ENCODE peak calls at places on chromosomes 4 and X, in nine cellular contexts. One of them, this sample, is unnamed.

GRCh38 chr4:138875886-138876608 is 139.5 kb upstream of the NOCT start:
- DNase-seq in epithelial cell of proximal tubule: peak
- DNase-seq in GM12878: no peak
- DNase-seq in psoas muscle: no peak
- DNase-seq in choroid plexus epithelial cell: peak
- DNase-seq in BJ: peak
- DNase-seq in fibroblast of lung: peak
- DNase-seq in lower leg skin: no peak
- DNase-seq in activated CD8-positive, alpha-beta T cell treated with anti-CD3 and anti-CD28 coated beads for 36 hours: no peak
- DNase-seq in this sample: no peak

GRCh38 chr4:119025440-119025839 is 110.2 kb upstream of the MYOZ2 start:
- DNase-seq in psoas muscle: no peak
- DNase-seq in BJ: no peak
- DNase-seq in GM12878: no peak
- DNase-seq in lower leg skin: peak
- DNase-seq in choroid plexus epithelial cell: peak
- DNase-seq in epithelial cell of proximal tubule: peak
- DNase-seq in activated CD8-positive, alpha-beta T cell treated with anti-CD3 and anti-CD28 coated beads for 36 hours: no peak
- DNase-seq in fibroblast of lung: peak
- DNase-seq in this sample: no peak

GRCh38 chr4:56613101-56613862 is 67.8 kb downstream of the HOPX start:
- DNase-seq in lower leg skin: peak
- DNase-seq in choroid plexus epithelial cell: peak
- DNase-seq in activated CD8-positive, alpha-beta T cell treated with anti-CD3 and anti-CD28 coated beads for 36 hours: no peak
- DNase-seq in psoas muscle: no peak
- DNase-seq in epithelial cell of proximal tubule: peak
- DNase-seq in fibroblast of lung: peak
- DNase-seq in GM12878: no peak
- DNase-seq in BJ: no peak
- DNase-seq in this sample: no peak

GRCh38 chrX:123905334-123905733 is 45.5 kb downstream of the XIAP start:
- DNase-seq in epithelial cell of proximal tubule: no peak
- DNase-seq in psoas muscle: no peak
- DNase-seq in fibroblast of lung: no peak
- DNase-seq in BJ: no peak
- DNase-seq in GM12878: no peak
- DNase-seq in lower leg skin: no peak
- DNase-seq in choroid plexus epithelial cell: no peak
- DNase-seq in activated CD8-positive, alpha-beta T cell treated with anti-CD3 and anti-CD28 coated beads for 36 hours: no peak
- DNase-seq in this sample: no peak

GRCh38 chrX:16469870-16470269 is 180.1 kb upstream of the S100G start:
- DNase-seq in choroid plexus epithelial cell: no peak
- DNase-seq in GM12878: no peak
- DNase-seq in lower leg skin: no peak
- DNase-seq in BJ: no peak
- DNase-seq in activated CD8-positive, alpha-beta T cell treated with anti-CD3 and anti-CD28 coated beads for 36 hours: no peak
- DNase-seq in fibroblast of lung: no peak
- DNase-seq in psoas muscle: no peak
- DNase-seq in epithelial cell of proximal tubule: no peak
- DNase-seq in this sample: no peak

GRCh38 chr4:114365591-114365990 is 233.0 kb upstream of the UGT8 start:
- DNase-seq in epithelial cell of proximal tubule: no peak
- DNase-seq in psoas muscle: no peak
- DNase-seq in activated CD8-positive, alpha-beta T cell treated with anti-CD3 and anti-CD28 coated beads for 36 hours: no peak
- DNase-seq in choroid plexus epithelial cell: no peak
- DNase-seq in fibroblast of lung: no peak
- DNase-seq in lower leg skin: no peak
- DNase-seq in GM12878: no peak
- DNase-seq in BJ: no peak
- DNase-seq in this sample: no peak

GRCh38 chr4:174494146-174494545 is 28.1 kb downstream of the HPGD start:
- DNase-seq in epithelial cell of proximal tubule: no peak
- DNase-seq in fibroblast of lung: no peak
- DNase-seq in lower leg skin: no peak
- DNase-seq in GM12878: no peak
- DNase-seq in activated CD8-positive, alpha-beta T cell treated with anti-CD3 and anti-CD28 coated beads for 36 hours: no peak
- DNase-seq in BJ: no peak
- DNase-seq in psoas muscle: no peak
- DNase-seq in choroid plexus epithelial cell: no peak
- DNase-seq in this sample: no peak

GRCh38 chr4:159366966-159367365 is 264.1 kb downstream of the RAPGEF2 start:
- DNase-seq in fibroblast of lung: no peak
- DNase-seq in psoas muscle: no peak
- DNase-seq in GM12878: no peak
- DNase-seq in BJ: no peak
- DNase-seq in choroid plexus epithelial cell: no peak
- DNase-seq in lower leg skin: no peak
- DNase-seq in activated CD8-positive, alpha-beta T cell treated with anti-CD3 and anti-CD28 coated beads for 36 hours: no peak
- DNase-seq in epithelial cell of proximal tubule: no peak
- DNase-seq in this sample: no peak

GRCh38 chr4:25320374-25321172 is 8.0 kb downstream of the ZCCHC4 start:
- DNase-seq in lower leg skin: no peak
- DNase-seq in GM12878: no peak
- DNase-seq in BJ: peak
- DNase-seq in fibroblast of lung: peak
- DNase-seq in psoas muscle: no peak
- DNase-seq in activated CD8-positive, alpha-beta T cell treated with anti-CD3 and anti-CD28 coated beads for 36 hours: peak
- DNase-seq in choroid plexus epithelial cell: peak
- DNase-seq in epithelial cell of proximal tubule: peak
- DNase-seq in this sample: no peak

GRCh38 chr4:127586922-127587571 is 45.7 kb upstream of the INTU start:
- DNase-seq in BJ: no peak
- DNase-seq in choroid plexus epithelial cell: peak
- DNase-seq in fibroblast of lung: peak
- DNase-seq in lower leg skin: no peak
- DNase-seq in psoas muscle: no peak
- DNase-seq in epithelial cell of proximal tubule: peak
- DNase-seq in activated CD8-positive, alpha-beta T cell treated with anti-CD3 and anti-CD28 coated beads for 36 hours: peak
- DNase-seq in GM12878: no peak
- DNase-seq in this sample: no peak

GRCh38 chr4:5051210-5051691 is at the start of gene STK32B:
- DNase-seq in lower leg skin: peak
- DNase-seq in psoas muscle: peak
- DNase-seq in BJ: no peak
- DNase-seq in GM12878: no peak
- DNase-seq in epithelial cell of proximal tubule: no peak
- DNase-seq in fibroblast of lung: peak
- DNase-seq in choroid plexus epithelial cell: peak
- DNase-seq in activated CD8-positive, alpha-beta T cell treated with anti-CD3 and anti-CD28 coated beads for 36 hours: peak
- DNase-seq in this sample: peak

GRCh38 chr4:25856756-25857155 is 6.0 kb downstream of the SEL1L3 start:
- DNase-seq in lower leg skin: no peak
- DNase-seq in GM12878: no peak
- DNase-seq in psoas muscle: no peak
- DNase-seq in BJ: no peak
- DNase-seq in choroid plexus epithelial cell: peak
- DNase-seq in fibroblast of lung: peak
- DNase-seq in epithelial cell of proximal tubule: no peak
- DNase-seq in activated CD8-positive, alpha-beta T cell treated with anti-CD3 and anti-CD28 coated beads for 36 hours: no peak
- DNase-seq in this sample: no peak

GRCh38 chr4:139214039-139214534 is 37.1 kb upstream of the ELF2 start:
- DNase-seq in BJ: no peak
- DNase-seq in activated CD8-positive, alpha-beta T cell treated with anti-CD3 and anti-CD28 coated beads for 36 hours: no peak
- DNase-seq in GM12878: peak
- DNase-seq in psoas muscle: peak
- DNase-seq in fibroblast of lung: peak
- DNase-seq in epithelial cell of proximal tubule: no peak
- DNase-seq in lower leg skin: peak
- DNase-seq in choroid plexus epithelial cell: peak
- DNase-seq in this sample: no peak

GRCh38 chr4:19214591-19214990 is 1037.1 kb upstream of the SLIT2 start:
- DNase-seq in psoas muscle: no peak
- DNase-seq in GM12878: no peak
- DNase-seq in fibroblast of lung: peak
- DNase-seq in lower leg skin: no peak
- DNase-seq in choroid plexus epithelial cell: peak
- DNase-seq in activated CD8-positive, alpha-beta T cell treated with anti-CD3 and anti-CD28 coated beads for 36 hours: no peak
- DNase-seq in epithelial cell of proximal tubule: no peak
- DNase-seq in BJ: no peak
- DNase-seq in this sample: no peak

GRCh38 chr4:139876328-139876941 is 210.8 kb downstream of the MGST2 start:
- DNase-seq in epithelial cell of proximal tubule: no peak
- DNase-seq in fibroblast of lung: no peak
- DNase-seq in BJ: no peak
- DNase-seq in psoas muscle: no peak
- DNase-seq in GM12878: no peak
- DNase-seq in lower leg skin: no peak
- DNase-seq in activated CD8-positive, alpha-beta T cell treated with anti-CD3 and anti-CD28 coated beads for 36 hours: peak
- DNase-seq in choroid plexus epithelial cell: peak
- DNase-seq in this sample: no peak

GRCh38 chr4:79178770-79179169 is 147.1 kb downstream of the NAA11 start:
- DNase-seq in lower leg skin: peak
- DNase-seq in choroid plexus epithelial cell: peak
- DNase-seq in epithelial cell of proximal tubule: no peak
- DNase-seq in GM12878: no peak
- DNase-seq in psoas muscle: no peak
- DNase-seq in activated CD8-positive, alpha-beta T cell treated with anti-CD3 and anti-CD28 coated beads for 36 hours: no peak
- DNase-seq in BJ: no peak
- DNase-seq in fibroblast of lung: peak
- DNase-seq in this sample: no peak

DNA sequence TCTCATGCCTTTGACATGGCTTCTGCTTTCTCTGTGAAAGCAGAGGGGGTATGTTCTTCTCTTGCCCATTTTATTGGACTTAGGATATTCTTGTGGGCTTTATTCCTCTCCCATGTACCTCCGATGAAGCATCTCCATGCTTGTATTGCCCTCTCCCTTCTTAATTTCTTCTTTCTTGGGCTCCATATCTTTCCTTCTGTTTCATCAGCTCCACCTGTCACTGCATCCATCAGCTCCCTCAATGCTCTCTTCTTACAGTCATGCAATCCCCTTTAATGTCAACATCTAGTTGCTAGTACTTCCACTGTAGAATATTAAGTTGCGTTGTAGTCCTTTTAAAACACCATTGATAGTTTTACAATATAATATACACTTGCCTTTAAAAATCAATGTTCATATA is 257.6 kb downstream of the GPAT3 start:
- DNase-seq in GM12878: no peak
- DNase-seq in lower leg skin: no peak
- DNase-seq in choroid plexus epithelial cell: no peak
- DNase-seq in psoas muscle: no peak
- DNase-seq in epithelial cell of proximal tubule: no peak
- DNase-seq in activated CD8-positive, alpha-beta T cell treated with anti-CD3 and anti-CD28 coated beads for 36 hours: no peak
- DNase-seq in fibroblast of lung: no peak
- DNase-seq in BJ: no peak
- DNase-seq in this sample: no peak
- TF ChIP-seq CTCF in GM12878: no peak
- TF ChIP-seq CTCF in lower leg skin: no peak
- TF ChIP-seq CTCF in choroid plexus epithelial cell: no peak
- TF ChIP-seq CTCF in psoas muscle: no peak
- TF ChIP-seq CTCF in epithelial cell of proximal tubule: no peak
- TF ChIP-seq CTCF in activated CD8-positive, alpha-beta T cell treated with anti-CD3 and anti-CD28 coated beads for 36 hours: no peak
- TF ChIP-seq CTCF in fibroblast of lung: no peak
- TF ChIP-seq CTCF in BJ: no peak
- TF ChIP-seq CTCF in this sample: no peak

DNA sequence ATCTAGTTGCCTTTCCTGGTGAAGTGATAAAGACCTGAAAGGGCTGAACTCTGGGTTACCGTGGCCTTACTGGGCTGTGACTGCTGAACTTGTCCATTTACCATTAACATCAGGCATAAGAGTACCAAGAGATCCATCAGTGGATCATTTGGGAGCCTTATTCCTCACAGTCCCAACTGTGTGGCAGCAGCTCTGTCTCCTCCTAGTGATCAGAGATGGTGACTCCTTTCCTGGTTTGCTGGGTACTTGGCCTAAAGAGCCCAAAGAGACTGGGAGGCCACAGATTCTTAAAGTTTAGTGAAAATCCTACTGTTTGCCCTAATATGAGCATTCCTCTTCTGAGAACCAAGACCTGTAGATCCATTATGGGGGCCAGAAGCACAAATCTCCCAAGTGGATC is 56.3 kb upstream of the ATP6AP2 start:
- DNase-seq in epithelial cell of proximal tubule: no peak
- DNase-seq in psoas muscle: no peak
- DNase-seq in BJ: no peak
- DNase-seq in fibroblast of lung: no peak
- DNase-seq in GM12878: no peak
- DNase-seq in activated CD8-positive, alpha-beta T cell treated with anti-CD3 and anti-CD28 coated beads for 36 hours: no peak
- DNase-seq in choroid plexus epithelial cell: peak
- DNase-seq in lower leg skin: no peak
- DNase-seq in this sample: no peak
- TF ChIP-seq CTCF in epithelial cell of proximal tubule: peak
- TF ChIP-seq CTCF in psoas muscle: no peak
- TF ChIP-seq CTCF in BJ: peak
- TF ChIP-seq CTCF in fibroblast of lung: no peak
- TF ChIP-seq CTCF in GM12878: no peak
- TF ChIP-seq CTCF in activated CD8-positive, alpha-beta T cell treated with anti-CD3 and anti-CD28 coated beads for 36 hours: no peak
- TF ChIP-seq CTCF in choroid plexus epithelial cell: peak
- TF ChIP-seq CTCF in lower leg skin: no peak
- TF ChIP-seq CTCF in this sample: peak

GRCh38 chr4:84501721-84502267 is 2.7 kb upstream of the NKX6-1 start:
- DNase-seq in BJ: no peak
- DNase-seq in lower leg skin: no peak
- DNase-seq in GM12878: no peak
- DNase-seq in activated CD8-positive, alpha-beta T cell treated with anti-CD3 and anti-CD28 coated beads for 36 hours: no peak
- DNase-seq in choroid plexus epithelial cell: no peak
- DNase-seq in psoas muscle: no peak
- DNase-seq in epithelial cell of proximal tubule: no peak
- DNase-seq in fibroblast of lung: no peak
- DNase-seq in this sample: no peak

GRCh38 chr4:84502955-84503373 is 3.9 kb upstream of the NKX6-1 start:
- DNase-seq in BJ: no peak
- DNase-seq in GM12878: no peak
- DNase-seq in psoas muscle: no peak
- DNase-seq in fibroblast of lung: no peak
- DNase-seq in activated CD8-positive, alpha-beta T cell treated with anti-CD3 and anti-CD28 coated beads for 36 hours: no peak
- DNase-seq in lower leg skin: no peak
- DNase-seq in epithelial cell of proximal tubule: no peak
- DNase-seq in choroid plexus epithelial cell: no peak
- DNase-seq in this sample: no peak

GRCh38 chr4:84500386-84501196 is 1.5 kb upstream of the NKX6-1 start:
- DNase-seq in BJ: no peak
- DNase-seq in choroid plexus epithelial cell: no peak
- DNase-seq in psoas muscle: no peak
- DNase-seq in epithelial cell of proximal tubule: no peak
- DNase-seq in fibroblast of lung: no peak
- DNase-seq in activated CD8-positive, alpha-beta T cell treated with anti-CD3 and anti-CD28 coated beads for 36 hours: no peak
- DNase-seq in GM12878: no peak
- DNase-seq in lower leg skin: no peak
- DNase-seq in this sample: no peak

GRCh38 chr4:84502333-84502954 is 3.4 kb upstream of the NKX6-1 start:
- DNase-seq in BJ: no peak
- DNase-seq in psoas muscle: no peak
- DNase-seq in choroid plexus epithelial cell: no peak
- DNase-seq in fibroblast of lung: no peak
- DNase-seq in GM12878: no peak
- DNase-seq in epithelial cell of proximal tubule: no peak
- DNase-seq in activated CD8-positive, alpha-beta T cell treated with anti-CD3 and anti-CD28 coated beads for 36 hours: no peak
- DNase-seq in lower leg skin: no peak
- DNase-seq in this sample: no peak

GRCh38 chr4:84501197-84501492 is 2.1 kb upstream of the NKX6-1 start:
- DNase-seq in epithelial cell of proximal tubule: no peak
- DNase-seq in GM12878: no peak
- DNase-seq in choroid plexus epithelial cell: no peak
- DNase-seq in BJ: no peak
- DNase-seq in lower leg skin: no peak
- DNase-seq in fibroblast of lung: no peak
- DNase-seq in psoas muscle: no peak
- DNase-seq in activated CD8-positive, alpha-beta T cell treated with anti-CD3 and anti-CD28 coated beads for 36 hours: no peak
- DNase-seq in this sample: no peak
- TF ChIP-seq CTCF in epithelial cell of proximal tubule: no peak
- TF ChIP-seq CTCF in GM12878: no peak
- TF ChIP-seq CTCF in choroid plexus epithelial cell: no peak
- TF ChIP-seq CTCF in BJ: no peak
- TF ChIP-seq CTCF in lower leg skin: no peak
- TF ChIP-seq CTCF in fibroblast of lung: no peak
- TF ChIP-seq CTCF in psoas muscle: no peak
- TF ChIP-seq CTCF in activated CD8-positive, alpha-beta T cell treated with anti-CD3 and anti-CD28 coated beads for 36 hours: no peak
- TF ChIP-seq CTCF in this sample: no peak

GRCh38 chr4:126582737-126583136 is 1050.0 kb upstream of the INTU start:
- DNase-seq in lower leg skin: no peak
- DNase-seq in activated CD8-positive, alpha-beta T cell treated with anti-CD3 and anti-CD28 coated beads for 36 hours: no peak
- DNase-seq in psoas muscle: no peak
- DNase-seq in epithelial cell of proximal tubule: no peak
- DNase-seq in BJ: no peak
- DNase-seq in fibroblast of lung: no peak
- DNase-seq in choroid plexus epithelial cell: peak
- DNase-seq in GM12878: no peak
- DNase-seq in this sample: no peak
- TF ChIP-seq CTCF in lower leg skin: no peak
- TF ChIP-seq CTCF in activated CD8-positive, alpha-beta T cell treated with anti-CD3 and anti-CD28 coated beads for 36 hours: no peak
- TF ChIP-seq CTCF in psoas muscle: no peak
- TF ChIP-seq CTCF in epithelial cell of proximal tubule: peak
- TF ChIP-seq CTCF in BJ: peak
- TF ChIP-seq CTCF in fibroblast of lung: peak
- TF ChIP-seq CTCF in choroid plexus epithelial cell: peak
- TF ChIP-seq CTCF in GM12878: no peak
- TF ChIP-seq CTCF in this sample: peak